ENCODE peak calls at places on chromosomes 1 and 21, in four cellular contexts. X is prostate gland, Z is colonic mucosa, A is coronary artery. F is an unnamed sample.

GRCh38 chr1:15902882-15903281 is 55.4 kb downstream of the SPEN start:
- DNase-seq in X (no peak), Z (no peak), A (no peak), F (no peak)

GRCh38 chr1:248814351-248814750 is 11.4 kb downstream of the SH3BP5L start:
- DNase-seq in X (no peak), Z (no peak), A (no peak), F (no peak)

GRCh38 chr1:41475859-41476567 is 8.5 kb downstream of the EDN2 start:
- DNase-seq in X (no peak), Z (no peak), A (no peak), F (no peak)

GRCh38 chr1:2214541-2215241 is 13.4 kb upstream of the SKI start:
- DNase-seq in X (no peak), Z (no peak), A (peak; percentile 78), F (peak; percentile 68)

GRCh38 chr1:36996106-36996505 is 38.2 kb downstream of the GRIK3 start:
- DNase-seq in X (no peak), Z (no peak), A (no peak), F (no peak)

GRCh38 chr1:4585705-4586104 is 68.7 kb upstream of the AJAP1 start:
- DNase-seq in X (no peak), Z (no peak), A (peak; percentile 35), F (no peak)

GRCh38 chr1:177355575-177355974 is 184.8 kb downstream of the BRINP2 start:
- DNase-seq in X (no peak), Z (no peak), A (no peak), F (no peak)

GRCh38 chr1:207923561-207923960 is 12.6 kb upstream of the CD34 start:
- DNase-seq in X (no peak), Z (no peak), A (no peak), F (no peak)

GRCh38 chr1:98704474-98704873 is 43.0 kb downstream of the SNX7 start:
- DNase-seq in X (no peak), Z (no peak), A (no peak), F (no peak)

GRCh38 chr1:1809489-1809888 is 31.2 kb upstream of the NADK start:
- DNase-seq in X (no peak), Z (no peak), A (no peak), F (no peak)

GRCh38 chr1:201344206-201345080 is 33.0 kb downstream of the TNNT2 start:
- DNase-seq in X (no peak), Z (no peak), A (no peak), F (no peak)

GRCh38 chr1:10514490-10515235 is 39.9 kb downstream of the PEX14 start:
- DNase-seq in X (peak; percentile 56), Z (no peak), A (no peak), F (no peak)

GRCh38 chr1:22778842-22779520 is 68.3 kb downstream of the EPHB2 start:
- DNase-seq in X (no peak), Z (no peak), A (no peak), F (no peak)

GRCh38 chr21:35252831-35253230 is 203.7 kb upstream of the RUNX1 start:
- DNase-seq in X (no peak), Z (no peak), A (no peak), F (no peak)

GRCh38 chr1:93845554-93846150 is 33.4 kb downstream of the DNTTIP2 start:
- DNase-seq in X (no peak), Z (peak; percentile 30), A (no peak), F (no peak)

GRCh38 chr1:10635385-10635896 is 160.7 kb downstream of the PEX14 start:
- DNase-seq in X (peak; percentile 95), Z (no peak), A (no peak), F (no peak)

GRCh38 chr1:53665996-53666395 is 73.0 kb downstream of the GLIS1 start:
- DNase-seq in X (no peak), Z (no peak), A (no peak), F (no peak)

GRCh38 chr1:101253976-101254660 is 17.3 kb downstream of the S1PR1 start:
- DNase-seq in X (no peak), Z (no peak), A (no peak), F (no peak)

DNA sequence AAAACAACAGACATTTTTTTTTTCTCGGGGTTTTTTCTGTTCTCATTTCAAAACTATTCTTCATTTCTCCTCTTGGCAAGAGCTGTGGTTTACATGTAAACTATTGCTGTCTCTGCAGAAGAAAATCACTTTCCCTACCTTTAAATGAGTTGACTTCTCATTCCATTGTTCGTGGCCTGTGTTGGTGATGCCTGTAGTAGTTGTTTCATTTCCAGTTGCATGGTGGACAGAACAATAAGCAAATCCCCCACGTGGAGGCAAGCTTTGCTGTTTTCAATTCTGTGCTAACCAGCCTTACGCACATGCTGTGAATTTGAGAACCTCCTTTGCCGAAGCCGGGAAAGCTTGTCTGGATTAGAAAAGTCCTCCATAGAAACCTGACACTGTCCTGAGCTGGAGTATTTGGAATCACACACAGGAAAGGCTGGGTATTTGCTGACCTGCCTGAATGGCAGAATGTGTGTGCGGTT is 26.2 kb upstream of the MAP3K7CL start:
- DNase-seq in X (no peak), Z (no peak), A (no peak), F (no peak)
- TF ChIP-seq CTCF in X (no peak), Z (no peak), A (no peak), F (no peak)

DNA sequence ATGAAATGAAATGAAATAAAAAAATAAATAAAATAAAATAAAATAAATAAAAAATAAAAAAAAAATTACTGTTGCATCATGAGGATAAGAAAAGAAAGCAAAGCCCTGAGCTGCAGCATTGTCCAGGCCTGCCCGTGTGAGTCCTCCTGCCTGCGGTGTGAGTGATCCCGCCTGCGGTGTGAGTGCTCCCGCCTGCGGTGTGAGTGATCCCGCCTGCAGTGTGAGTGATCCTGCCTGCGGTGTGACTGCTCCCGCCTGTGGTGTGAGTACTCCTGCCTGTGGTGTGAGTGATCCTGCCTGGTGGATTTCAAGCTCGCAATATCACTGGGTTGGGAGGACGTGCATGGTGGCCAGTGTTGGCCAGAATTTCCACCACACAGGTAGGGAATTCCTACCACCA is 22.4 kb upstream of the PTTG1IP start:
- DNase-seq in X (no peak), Z (no peak), A (no peak), F (no peak)
- TF ChIP-seq CTCF in X (no peak), Z (no peak), A (no peak), F (no peak)

GRCh38 chr1:210910020-210910575 is 223.8 kb downstream of the KCNH1 start:
- DNase-seq in X (no peak), Z (no peak), A (no peak), F (no peak)

GRCh38 chr1:210907406-210907805 is 226.5 kb downstream of the KCNH1 start:
- DNase-seq in X (no peak), Z (no peak), A (no peak), F (no peak)

GRCh38 chr1:210912752-210913151 is 221.2 kb downstream of the KCNH1 start:
- DNase-seq in X (no peak), Z (no peak), A (no peak), F (no peak)

GRCh38 chr1:210905944-210906453 is 227.9 kb downstream of the KCNH1 start:
- DNase-seq in X (no peak), Z (no peak), A (no peak), F (no peak)

DNA sequence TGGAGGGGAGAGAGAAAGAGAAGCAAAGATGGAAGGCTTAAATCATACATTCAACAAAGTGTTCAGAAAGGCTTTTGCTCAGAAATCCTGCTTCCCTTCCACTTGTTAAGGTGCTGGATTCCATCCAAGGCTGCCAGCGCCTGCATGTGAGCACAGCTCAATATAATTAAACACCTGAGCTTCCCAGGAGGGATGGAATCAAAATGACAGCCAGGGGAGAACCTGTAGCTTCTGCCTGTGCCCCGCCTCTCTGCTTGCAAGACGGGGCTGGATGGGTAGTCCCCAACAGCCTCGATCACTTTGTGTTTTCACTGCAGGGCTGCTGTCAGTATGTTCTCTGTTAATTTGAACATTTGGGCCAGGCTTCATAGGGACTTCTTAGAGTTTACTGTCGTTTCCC is 225.7 kb downstream of the KCNH1 start:
- DNase-seq in X (no peak), Z (no peak), A (no peak), F (no peak)
- TF ChIP-seq CTCF in X (no peak), Z (no peak), A (no peak), F (no peak)

GRCh38 chr21:45465611-45466329 is 60.8 kb downstream of the COL18A1 start:
- DNase-seq in X (no peak), Z (no peak), A (no peak), F (no peak)

GRCh38 chr21:45463871-45464270 is 58.9 kb downstream of the COL18A1 start:
- DNase-seq in X (no peak), Z (no peak), A (no peak), F (no peak)

GRCh38 chr21:45466330-45467220 is 61.6 kb downstream of the COL18A1 start:
- DNase-seq in X (no peak), Z (no peak), A (no peak), F (no peak)

GRCh38 chr21:45464309-45464708 is 59.3 kb downstream of the COL18A1 start:
- DNase-seq in X (no peak), Z (no peak), A (no peak), F (no peak)

GRCh38 chr21:45465105-45465504 is 60.1 kb downstream of the COL18A1 start:
- DNase-seq in X (no peak), Z (no peak), A (no peak), F (no peak)
- TF ChIP-seq CTCF in X (no peak), Z (no peak), A (no peak), F (no peak)

F was measured in type B pancreatic cell.